ENCODE peak calls at places on chromosomes 4 and X, in five cellular contexts. One of them, this sample, is unnamed.

GRCh38 chr4:152735302-152735917 is 44.1 kb downstream of the TIGD4 start:
- DNase-seq in left lung: no peak
- DNase-seq in fibroblast of pulmonary artery: peak; percentile 54
- DNase-seq in breast epithelium: no peak
- DNase-seq in prostate gland: no peak
- DNase-seq in this sample: no peak

GRCh38 chr4:175421506-175421905 is 390.6 kb downstream of the GPM6A start:
- DNase-seq in left lung: no peak
- DNase-seq in fibroblast of pulmonary artery: no peak
- DNase-seq in breast epithelium: no peak
- DNase-seq in prostate gland: no peak
- DNase-seq in this sample: no peak

GRCh38 chr4:127856485-127857447 is 23.9 kb upstream of the PLK4 start:
- DNase-seq in left lung: no peak
- DNase-seq in fibroblast of pulmonary artery: peak; percentile 87
- DNase-seq in breast epithelium: no peak
- DNase-seq in prostate gland: no peak
- DNase-seq in this sample: no peak

GRCh38 chrX:129648514-129649267 is 6.1 kb downstream of the APLN start:
- DNase-seq in left lung: no peak
- DNase-seq in fibroblast of pulmonary artery: no peak
- DNase-seq in breast epithelium: no peak
- DNase-seq in prostate gland: no peak
- DNase-seq in this sample: no peak

GRCh38 chr4:33400504-33400903 is 2680.3 kb downstream of the PCDH7 start:
- DNase-seq in left lung: no peak
- DNase-seq in fibroblast of pulmonary artery: no peak
- DNase-seq in breast epithelium: no peak
- DNase-seq in prostate gland: no peak
- DNase-seq in this sample: no peak

GRCh38 chrX:153725039-153725831 is 579 bp downstream of the ABCD1 start:
- DNase-seq in left lung: no peak
- DNase-seq in fibroblast of pulmonary artery: no peak
- DNase-seq in breast epithelium: no peak
- DNase-seq in prostate gland: no peak
- DNase-seq in this sample: no peak

GRCh38 chrX:109393859-109394258 is 88.0 kb downstream of the GUCY2F start:
- DNase-seq in left lung: no peak
- DNase-seq in fibroblast of pulmonary artery: peak; percentile 2
- DNase-seq in breast epithelium: no peak
- DNase-seq in prostate gland: no peak
- DNase-seq in this sample: no peak

GRCh38 chr4:73984736-73985527 is 3.1 kb downstream of the PPBP start:
- DNase-seq in left lung: no peak
- DNase-seq in fibroblast of pulmonary artery: no peak
- DNase-seq in breast epithelium: no peak
- DNase-seq in prostate gland: no peak
- DNase-seq in this sample: no peak

GRCh38 chr4:81428002-81428401 is 43.7 kb downstream of the RASGEF1B start:
- DNase-seq in left lung: no peak
- DNase-seq in fibroblast of pulmonary artery: no peak
- DNase-seq in breast epithelium: no peak
- DNase-seq in prostate gland: no peak
- DNase-seq in this sample: no peak

GRCh38 chr4:141686929-141687328 is 50.5 kb downstream of the IL15 start:
- DNase-seq in left lung: no peak
- DNase-seq in fibroblast of pulmonary artery: peak; percentile 62
- DNase-seq in breast epithelium: no peak
- DNase-seq in prostate gland: no peak
- DNase-seq in this sample: peak; percentile 6

GRCh38 chr4:155809835-155810234 is 51.0 kb downstream of the GUCY1B1 start:
- DNase-seq in left lung: no peak
- DNase-seq in fibroblast of pulmonary artery: peak; percentile 94
- DNase-seq in breast epithelium: no peak
- DNase-seq in prostate gland: no peak
- DNase-seq in this sample: peak; percentile 77

GRCh38 chr4:147674496-147674895 is 9.5 kb downstream of the PRMT9 start:
- DNase-seq in left lung: no peak
- DNase-seq in fibroblast of pulmonary artery: no peak
- DNase-seq in breast epithelium: no peak
- DNase-seq in prostate gland: no peak
- DNase-seq in this sample: no peak

GRCh38 chrX:6640727-6641126 is 105.8 kb upstream of the VCX3A start:
- DNase-seq in left lung: no peak
- DNase-seq in fibroblast of pulmonary artery: no peak
- DNase-seq in breast epithelium: no peak
- DNase-seq in prostate gland: no peak
- DNase-seq in this sample: no peak

GRCh38 chr4:16192631-16193483 is 33.4 kb downstream of the TAPT1 start:
- DNase-seq in left lung: no peak
- DNase-seq in fibroblast of pulmonary artery: no peak
- DNase-seq in breast epithelium: no peak
- DNase-seq in prostate gland: no peak
- DNase-seq in this sample: no peak
- H3K4me3 ChIP-seq in left lung: no peak overlapping the region
- H3K4me3 ChIP-seq in fibroblast of pulmonary artery: no peak overlapping the region
- H3K4me3 ChIP-seq in breast epithelium: no peak overlapping the region
- H3K4me3 ChIP-seq in prostate gland: no peak overlapping the region
- H3K4me3 ChIP-seq in this sample: no peak overlapping the region

GRCh38 chrX:53242310-53242709 is 17.3 kb upstream of the KDM5C start:
- DNase-seq in left lung: no peak
- DNase-seq in fibroblast of pulmonary artery: no peak
- DNase-seq in breast epithelium: no peak
- DNase-seq in prostate gland: no peak
- DNase-seq in this sample: no peak

GRCh38 chrX:53241558-53241957 is 16.6 kb upstream of the KDM5C start:
- DNase-seq in left lung: no peak
- DNase-seq in fibroblast of pulmonary artery: no peak
- DNase-seq in breast epithelium: no peak
- DNase-seq in prostate gland: no peak
- DNase-seq in this sample: no peak

GRCh38 chrX:53236025-53236679 is 11.1 kb upstream of the KDM5C start:
- DNase-seq in left lung: no peak
- DNase-seq in fibroblast of pulmonary artery: no peak
- DNase-seq in breast epithelium: no peak
- DNase-seq in prostate gland: no peak
- DNase-seq in this sample: no peak

GRCh38 chrX:53237056-53237455 is 12.0 kb upstream of the KDM5C start:
- DNase-seq in left lung: no peak
- DNase-seq in fibroblast of pulmonary artery: no peak
- DNase-seq in breast epithelium: no peak
- DNase-seq in prostate gland: no peak
- DNase-seq in this sample: no peak

GRCh38 chrX:53239474-53239873 is 14.5 kb upstream of the KDM5C start:
- DNase-seq in left lung: no peak
- DNase-seq in fibroblast of pulmonary artery: no peak
- DNase-seq in breast epithelium: no peak
- DNase-seq in prostate gland: no peak
- DNase-seq in this sample: no peak
- TF ChIP-seq CTCF in left lung: no peak
- TF ChIP-seq CTCF in fibroblast of pulmonary artery: peak; percentile 2
- TF ChIP-seq CTCF in breast epithelium: no peak
- TF ChIP-seq CTCF in prostate gland: no peak
- TF ChIP-seq CTCF in this sample: peak; percentile 2

DNA sequence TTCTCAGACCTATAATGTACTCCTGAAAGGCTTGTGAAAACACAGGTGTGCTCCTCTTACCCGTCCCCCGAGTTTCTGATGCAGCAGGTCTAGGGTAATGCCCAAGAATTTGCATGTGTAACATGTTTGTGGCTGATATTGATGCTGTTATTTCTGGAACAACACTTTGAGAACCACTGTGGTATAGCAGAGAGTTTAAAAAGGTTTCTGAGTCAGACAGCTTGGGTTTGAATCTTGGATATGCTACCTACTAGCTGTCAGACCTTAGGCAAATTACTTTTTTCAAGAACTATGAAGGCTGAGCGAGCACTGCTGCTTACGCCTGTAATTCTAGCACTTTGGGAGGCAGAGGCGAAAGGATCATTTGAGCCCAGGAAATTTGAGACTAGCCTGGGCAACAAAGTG is 4.9 kb downstream of the AFF1 start:
- DNase-seq in left lung: no peak
- DNase-seq in fibroblast of pulmonary artery: no peak
- DNase-seq in breast epithelium: no peak
- DNase-seq in prostate gland: no peak
- DNase-seq in this sample: no peak
- H3K4me3 ChIP-seq in left lung: no peak overlapping the region
- H3K4me3 ChIP-seq in fibroblast of pulmonary artery: no peak overlapping the region
- H3K4me3 ChIP-seq in breast epithelium: no peak overlapping the region
- H3K4me3 ChIP-seq in prostate gland: no peak overlapping the region
- H3K4me3 ChIP-seq in this sample: no peak overlapping the region

GRCh38 chr4:146124023-146124680 is 51.4 kb upstream of the LSM6 start:
- DNase-seq in left lung: no peak
- DNase-seq in fibroblast of pulmonary artery: no peak
- DNase-seq in breast epithelium: no peak
- DNase-seq in prostate gland: no peak
- DNase-seq in this sample: no peak
- TF ChIP-seq CTCF in left lung: no peak
- TF ChIP-seq CTCF in fibroblast of pulmonary artery: no peak
- TF ChIP-seq CTCF in breast epithelium: no peak
- TF ChIP-seq CTCF in prostate gland: no peak
- TF ChIP-seq CTCF in this sample: no peak

GRCh38 chr4:185399466-185399865 is 2.8 kb downstream of the ANKRD37 start:
- DNase-seq in left lung: no peak
- DNase-seq in fibroblast of pulmonary artery: no peak
- DNase-seq in breast epithelium: no peak
- DNase-seq in prostate gland: no peak
- DNase-seq in this sample: peak; percentile 56
- H3K4me3 ChIP-seq in left lung: no peak overlapping the region
- H3K4me3 ChIP-seq in fibroblast of pulmonary artery: no peak overlapping the region
- H3K4me3 ChIP-seq in breast epithelium: no peak overlapping the region
- H3K4me3 ChIP-seq in prostate gland: peak overlapping the region; percentile 80
- H3K4me3 ChIP-seq in this sample: peak overlapping the region; percentile 40

GRCh38 chrX:134139090-134139489 is 97.9 kb upstream of the CCDC160 start:
- DNase-seq in left lung: no peak
- DNase-seq in fibroblast of pulmonary artery: no peak
- DNase-seq in breast epithelium: no peak
- DNase-seq in prostate gland: no peak
- DNase-seq in this sample: no peak

GRCh38 chrX:134148293-134148692 is 88.7 kb upstream of the CCDC160 start:
- DNase-seq in left lung: no peak
- DNase-seq in fibroblast of pulmonary artery: no peak
- DNase-seq in breast epithelium: no peak
- DNase-seq in prostate gland: no peak
- DNase-seq in this sample: no peak

GRCh38 chrX:134146493-134146892 is 90.5 kb upstream of the CCDC160 start:
- DNase-seq in left lung: no peak
- DNase-seq in fibroblast of pulmonary artery: no peak
- DNase-seq in breast epithelium: no peak
- DNase-seq in prostate gland: no peak
- DNase-seq in this sample: no peak

DNA sequence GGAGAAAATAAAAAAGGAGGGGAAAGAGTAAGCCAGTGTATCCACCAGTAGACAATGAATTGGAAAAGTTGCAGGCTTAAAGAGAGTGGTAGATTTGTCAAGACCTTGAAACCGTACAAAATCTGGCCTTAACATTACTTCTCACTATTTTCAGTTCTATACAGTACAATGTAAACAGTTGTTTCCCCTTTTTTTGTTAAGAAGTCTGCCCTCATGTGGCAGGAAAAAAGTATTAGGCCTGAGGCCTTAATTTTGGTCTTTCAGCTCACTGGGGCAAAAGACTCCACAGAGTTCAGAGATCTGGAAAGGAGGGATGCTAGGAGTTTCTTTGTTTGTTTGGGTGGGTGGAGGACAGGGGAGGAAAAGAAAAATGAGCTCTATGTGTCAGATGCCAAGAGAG is 92.8 kb upstream of the CCDC160 start:
- DNase-seq in left lung: no peak
- DNase-seq in fibroblast of pulmonary artery: peak; percentile 11
- DNase-seq in breast epithelium: no peak
- DNase-seq in prostate gland: no peak
- DNase-seq in this sample: no peak
- TF ChIP-seq CTCF in left lung: peak; percentile 28
- TF ChIP-seq CTCF in fibroblast of pulmonary artery: peak; percentile 44
- TF ChIP-seq CTCF in breast epithelium: no peak
- TF ChIP-seq CTCF in prostate gland: no peak
- TF ChIP-seq CTCF in this sample: peak; percentile 49

DNA sequence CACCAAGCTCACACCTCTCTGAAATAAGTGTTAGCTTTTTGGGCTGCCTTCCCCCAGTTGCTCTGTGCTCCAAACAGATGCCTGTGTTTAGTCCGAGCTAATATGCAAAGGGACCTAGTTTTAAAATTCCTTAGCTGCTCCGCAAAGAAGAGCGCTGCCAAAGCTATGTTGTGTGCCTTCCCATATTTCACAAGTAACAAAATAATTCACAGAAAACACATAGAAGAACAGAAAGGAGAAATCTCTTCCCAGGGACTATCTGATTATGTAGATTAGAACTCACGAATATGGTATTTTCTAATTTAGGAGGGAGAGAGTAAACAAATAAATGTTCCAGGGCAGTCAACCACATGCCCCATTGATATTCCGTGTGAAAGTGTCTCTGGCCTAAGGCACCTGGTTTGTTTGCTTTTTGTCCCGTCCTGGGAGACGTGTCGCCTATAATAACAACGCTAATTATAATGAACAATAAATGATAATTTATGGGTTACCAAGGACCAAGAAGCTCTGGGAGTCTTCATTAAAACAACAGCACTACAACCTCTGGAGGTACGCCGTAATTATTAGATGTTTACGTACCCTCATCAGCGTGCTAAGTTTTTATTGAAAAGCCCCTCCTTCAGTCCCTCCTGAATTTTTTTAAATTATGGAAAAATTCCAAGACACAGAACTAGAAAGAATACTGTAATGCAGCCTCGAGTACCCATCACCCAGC is 1.2 kb upstream of the CCNG2 start:
- DNase-seq in left lung: no peak
- DNase-seq in fibroblast of pulmonary artery: no peak
- DNase-seq in breast epithelium: no peak
- DNase-seq in prostate gland: no peak
- DNase-seq in this sample: peak; percentile 76
- H3K4me3 ChIP-seq in left lung: peak overlapping the region; percentile 97
- H3K4me3 ChIP-seq in fibroblast of pulmonary artery: peak overlapping the region; percentile 96
- H3K4me3 ChIP-seq in breast epithelium: peak overlapping the region; percentile 98
- H3K4me3 ChIP-seq in prostate gland: peak overlapping the region; percentile 100
- H3K4me3 ChIP-seq in this sample: peak overlapping the region; percentile 90

GRCh38 chrX:53071064-53071463 is 11.1 kb upstream of the TSPYL2 start:
- DNase-seq in left lung: no peak
- DNase-seq in fibroblast of pulmonary artery: no peak
- DNase-seq in breast epithelium: no peak
- DNase-seq in prostate gland: no peak
- DNase-seq in this sample: no peak

DNA sequence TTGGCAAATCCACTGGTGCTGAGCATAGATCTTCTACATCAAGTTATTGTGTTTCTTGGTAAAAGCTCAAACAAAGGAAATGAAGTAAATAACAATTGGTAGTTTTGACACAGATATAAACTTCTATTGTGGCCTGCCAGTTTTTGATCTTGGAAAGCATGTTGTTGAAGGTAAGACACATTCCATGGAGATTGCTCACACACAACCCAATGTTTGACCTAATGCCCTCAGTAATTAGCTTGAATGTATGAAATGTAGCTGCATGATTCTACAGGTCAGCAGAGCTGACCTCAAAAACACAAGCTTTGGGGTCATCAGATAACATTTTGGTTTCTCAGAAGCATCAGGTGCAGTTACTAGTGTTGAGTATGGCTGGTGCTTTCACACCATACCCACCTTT is 16.5 kb downstream of the GPR173 start:
- DNase-seq in left lung: no peak
- DNase-seq in fibroblast of pulmonary artery: no peak
- DNase-seq in breast epithelium: no peak
- DNase-seq in prostate gland: no peak
- DNase-seq in this sample: no peak
- TF ChIP-seq CTCF in left lung: no peak
- TF ChIP-seq CTCF in fibroblast of pulmonary artery: no peak
- TF ChIP-seq CTCF in breast epithelium: no peak
- TF ChIP-seq CTCF in prostate gland: no peak
- TF ChIP-seq CTCF in this sample: no peak

GRCh38 chr4:40531636-40532023 is 98.0 kb downstream of the RBM47 start:
- DNase-seq in left lung: no peak
- DNase-seq in fibroblast of pulmonary artery: no peak
- DNase-seq in breast epithelium: no peak
- DNase-seq in prostate gland: no peak
- DNase-seq in this sample: no peak
- H3K4me3 ChIP-seq in left lung: no peak overlapping the region
- H3K4me3 ChIP-seq in fibroblast of pulmonary artery: no peak overlapping the region
- H3K4me3 ChIP-seq in breast epithelium: no peak overlapping the region
- H3K4me3 ChIP-seq in prostate gland: no peak overlapping the region
- H3K4me3 ChIP-seq in this sample: no peak overlapping the region